ENCODE peak calls at places on chromosome 3, in five cellular contexts. S, A, K, X and O are unnamed samples.

GRCh38 chr3:23594066-23594465 is 211.7 kb upstream of the UBE2E1 start:
- DNase-seq in S (no peak), A (no peak), K (peak; percentile 17), X (no peak), O (no peak)

GRCh38 chr3:180246688-180247195 is 210.0 kb upstream of the PEX5L start:
- DNase-seq in A (no peak), K (no peak), X (no peak), S (no peak), O (no peak)

GRCh38 chr3:78728406-78729145 is 1039.2 kb downstream of the ROBO1 start:
- DNase-seq in A (peak; percentile 21), X (peak; percentile 65), K (peak; percentile 61), S (peak; percentile 30), O (peak; percentile 33)

GRCh38 chr3:10008588-10009344 is 17.5 kb upstream of the FANCD2 start:
- DNase-seq in X (peak; percentile 90), K (peak; percentile 83), S (peak; percentile 79), A (peak; percentile 67), O (peak; percentile 97)

GRCh38 chr3:136141891-136142290 is 54.2 kb downstream of the MSL2 start:
- DNase-seq in K (no peak), A (no peak), X (no peak), S (no peak), O (no peak)

GRCh38 chr3:194482196-194482593 is 4.6 kb downstream of the ATP13A3 start:
- DNase-seq in S (no peak), A (no peak), K (no peak), X (no peak), O (no peak)

GRCh38 chr3:162544246-162544645 is 1047.6 kb downstream of the OTOL1 start:
- DNase-seq in A (no peak), K (peak; percentile 1), S (no peak), X (no peak), O (no peak)

GRCh38 chr3:111538687-111539086 is 3.3 kb upstream of the CD96 start:
- DNase-seq in K (peak; percentile 85), A (no peak), X (no peak), S (no peak), O (no peak)

GRCh38 chr3:24490151-24490550 is 4.5 kb downstream of the THRB start:
- DNase-seq in K (peak; percentile 31), X (no peak), A (no peak), S (peak; percentile 86), O (no peak)

GRCh38 chr3:101646726-101647125 is 30.2 kb downstream of the ZBTB11 start:
- DNase-seq in S (no peak), X (no peak), K (no peak), A (no peak), O (no peak)

GRCh38 chr3:55489804-55490132 is 2.7 kb upstream of the WNT5A start:
- DNase-seq in K (no peak), A (no peak), X (no peak), S (no peak), O (peak; percentile 28)

GRCh38 chr3:155080692-155081091 is 573 bp downstream of the MME start:
- DNase-seq in A (no peak), X (no peak), S (no peak), K (no peak), O (no peak)

GRCh38 chr3:29144807-29145206 is 136.1 kb upstream of the RBMS3 start:
- DNase-seq in S (peak; percentile 16), K (peak; percentile 80), A (peak; percentile 18), X (peak; percentile 40), O (no peak)

GRCh38 chr3:10505050-10505790 is at the start of gene ATP2B2:
- DNase-seq in X (no peak), A (no peak), K (no peak), S (no peak), O (no peak)

GRCh38 chr3:177358085-177358967 is 161.0 kb upstream of the TBL1XR1 start:
- DNase-seq in K (peak; percentile 96), X (peak; percentile 79), S (peak; percentile 88), A (peak; percentile 92), O (no peak)

GRCh38 chr3:126972866-126973265 is 10.0 kb upstream of the PLXNA1 start:
- DNase-seq in A (no peak), X (no peak), S (no peak), K (no peak), O (peak; percentile 45)

GRCh38 chr3:120495809-120496208 is 45.0 kb upstream of the FSTL1 start:
- DNase-seq in K (no peak), A (no peak), S (no peak), X (no peak), O (no peak)

GRCh38 chr3:134317106-134317947 is 56.9 kb downstream of the AMOTL2 start:
- DNase-seq in S (no peak), X (no peak), K (no peak), A (peak; percentile 67), O (no peak)

GRCh38 chr3:123800352-123800682 is 83.8 kb downstream of the MYLK start:
- DNase-seq in A (no peak), S (no peak), X (no peak), K (no peak), O (no peak)

GRCh38 chr3:67384790-67385397 is 269.5 kb downstream of the SUCLG2 start:
- DNase-seq in X (peak; percentile 25), A (peak; percentile 57), K (peak; percentile 72), S (no peak), O (peak; percentile 52)

GRCh38 chr3:187951452-187952190 is 202.3 kb upstream of the LPP start:
- DNase-seq in A (no peak), K (no peak), X (no peak), S (no peak), O (no peak)

GRCh38 chr3:187947927-187948682 is 202.8 kb upstream of the BCL6 start:
- DNase-seq in K (no peak), A (no peak), S (peak; percentile 92), X (peak; percentile 70), O (no peak)

GRCh38 chr3:187949093-187949820 is 204.0 kb upstream of the BCL6 start:
- DNase-seq in X (no peak), S (no peak), A (no peak), K (no peak), O (no peak)

GRCh38 chr3:187952849-187953248 is 201.1 kb upstream of the LPP start:
- DNase-seq in S (no peak), K (no peak), X (no peak), A (no peak), O (no peak)

GRCh38 chr3:187950671-187951070 is 203.3 kb upstream of the LPP start:
- DNase-seq in S (no peak), X (no peak), A (no peak), K (no peak), O (no peak)
- H3K4me1 ChIP-seq in S (peaks cover 54% of the 10 kb centered on the region), X (peaks cover 48% of the 10 kb centered on the region), A (peaks cover 46% of the 10 kb centered on the region), K (peaks cover 8% of the 10 kb centered on the region), O (no peaks in the 10 kb centered on the region)

DNA sequence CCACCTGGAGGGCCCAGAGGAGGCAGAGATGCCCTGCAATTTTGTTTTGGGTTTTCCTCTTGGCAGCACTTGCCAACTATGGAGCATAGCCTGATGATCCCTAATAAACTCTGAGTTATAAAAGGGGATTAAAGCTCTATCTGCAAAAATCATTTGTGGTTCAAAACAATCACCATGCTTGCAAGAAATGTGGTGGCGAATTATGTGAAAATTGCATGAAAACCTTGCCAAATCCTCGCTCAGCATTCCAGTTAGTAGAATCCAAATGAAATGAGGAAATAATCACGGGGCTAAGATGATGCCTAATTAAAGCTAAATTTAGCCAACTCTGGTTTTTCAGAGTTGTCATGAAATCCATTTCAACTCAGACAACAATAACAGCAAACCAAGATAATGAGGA is 73.0 kb upstream of the PROK2 start:
- DNase-seq in S (no peak), K (peak; percentile 9), A (no peak), X (no peak), O (no peak)
- H3K4me1 ChIP-seq in S (no peaks in the 10 kb centered on the region), K (no peaks in the 10 kb centered on the region), A (no peaks in the 10 kb centered on the region), X (peaks cover 14% of the 10 kb centered on the region), O (no peaks in the 10 kb centered on the region)

DNA sequence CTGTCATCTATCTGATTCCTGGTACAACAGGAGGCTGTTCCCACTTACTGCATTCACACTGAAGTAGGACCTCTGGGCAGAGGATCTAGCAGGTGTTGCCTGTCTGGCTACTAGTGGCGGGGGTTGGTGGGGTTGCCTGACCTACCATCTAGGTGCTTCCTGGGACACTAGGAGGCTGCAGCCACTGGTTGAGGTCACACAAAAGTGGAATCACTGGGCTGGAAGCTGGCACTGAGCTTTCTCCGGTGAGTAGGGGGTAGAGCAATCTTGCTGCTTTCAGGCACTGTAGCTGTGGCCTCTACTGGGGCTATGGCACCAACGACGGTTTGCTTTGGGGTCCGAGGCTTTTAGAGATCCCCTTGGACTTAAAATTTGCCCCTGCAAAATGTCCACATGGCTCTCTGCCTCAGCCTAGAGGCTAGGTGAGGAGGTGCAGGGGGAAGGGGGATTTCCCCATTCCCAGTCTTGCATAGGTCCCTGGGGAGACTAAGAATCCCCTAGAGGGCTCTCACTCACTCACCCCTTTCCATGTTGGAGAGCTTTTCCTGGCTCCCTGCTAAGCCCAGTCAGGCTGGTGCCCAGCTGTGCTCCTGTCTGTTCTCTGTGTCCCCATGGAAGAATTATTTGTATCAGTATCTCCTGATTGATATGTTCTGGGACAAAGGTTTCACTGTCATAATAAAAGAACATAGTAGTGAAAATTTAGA is 397.7 kb upstream of the EPHA6 start:
- DNase-seq in S (no peak), A (no peak), X (no peak), K (no peak), O (no peak)
- H3K4me1 ChIP-seq in S (no peaks in the 10 kb centered on the region), A (no peaks in the 10 kb centered on the region), X (no peaks in the 10 kb centered on the region), K (no peaks in the 10 kb centered on the region), O (no peaks in the 10 kb centered on the region)

GRCh38 chr3:99502871-99503270 is 135.5 kb upstream of the COL8A1 start:
- DNase-seq in S (no peak), X (no peak), A (no peak), K (peak; percentile 57), O (no peak)
- H3K4me1 ChIP-seq in S (no peaks in the 10 kb centered on the region), X (peaks cover 49% of the 10 kb centered on the region), A (no peaks in the 10 kb centered on the region), K (no peaks in the 10 kb centered on the region), O (no peaks in the 10 kb centered on the region)

GRCh38 chr3:152296990-152297389 is 28.3 kb downstream of the MBNL1 start:
- DNase-seq in X (no peak), A (no peak), S (no peak), K (no peak), O (no peak)
- H3K4me1 ChIP-seq in X (peaks cover 99% of the 10 kb centered on the region), A (peaks cover 75% of the 10 kb centered on the region), S (peaks cover 57% of the 10 kb centered on the region), K (peaks cover 23% of the 10 kb centered on the region), O (peaks cover 24% of the 10 kb centered on the region)